ENCODE peak calls at places on chromosomes 2 and 18, in four cellular contexts. B, N, I and Y are unnamed samples.

GRCh38 chr2:7094113-7094760 is 177.0 kb downstream of the RNF144A start:
- DNase-seq in B (no peak), N (no peak), I (peak; percentile 56), Y (no peak)

GRCh38 chr2:44937688-44938240 is 3.7 kb upstream of the SIX3 start:
- DNase-seq in B (no peak), N (peak; percentile 76), I (no peak), Y (no peak)

GRCh38 chr2:109089602-109090300 is 39.3 kb upstream of the SH3RF3 start:
- DNase-seq in B (no peak), N (no peak), I (no peak), Y (no peak)

GRCh38 chr2:8462280-8462679 is 219.6 kb upstream of the ID2 start:
- DNase-seq in B (no peak), N (no peak), I (no peak), Y (no peak)

GRCh38 chr2:190810981-190811587 is 69.5 kb upstream of the GLS start:
- DNase-seq in B (no peak), N (no peak), I (no peak), Y (no peak)

GRCh38 chr2:70936979-70937811 is 1.5 kb downstream of the ATP6V1B1 start:
- DNase-seq in B (no peak), N (no peak), I (no peak), Y (no peak)

GRCh38 chr2:182784777-182785176 is 68.7 kb downstream of the DNAJC10 start:
- DNase-seq in B (peak; percentile 33), N (peak; percentile 65), I (peak; percentile 10), Y (no peak)

GRCh38 chr2:209472386-209472832 is 48.6 kb downstream of the MAP2 start:
- DNase-seq in B (peak; percentile 41), N (no peak), I (no peak), Y (no peak)

GRCh38 chr2:88059979-88060906 is 4.7 kb upstream of the KRCC1 start:
- DNase-seq in B (peak; percentile 68), N (peak; percentile 29), I (peak; percentile 9), Y (no peak)

GRCh38 chr2:214587442-214587841 is 176.6 kb downstream of the VWC2L start:
- DNase-seq in B (no peak), N (no peak), I (no peak), Y (no peak)

GRCh38 chr2:162710282-162710891 is 128.2 kb downstream of the KCNH7 start:
- DNase-seq in B (no peak), N (peak; percentile 77), I (no peak), Y (no peak)

GRCh38 chr2:120246546-120247300 is 5.9 kb upstream of the RALB start:
- DNase-seq in B (no peak), N (no peak), I (no peak), Y (no peak)

GRCh38 chr2:120066708-120067547 is 54.1 kb downstream of the EPB41L5 start:
- DNase-seq in B (no peak), N (peak; percentile 83), I (no peak), Y (no peak)

GRCh38 chr18:8406486-8407250 is 202.6 kb upstream of the RAB12 start:
- DNase-seq in B (no peak), N (no peak), I (no peak), Y (no peak)

GRCh38 chr2:218009191-218010114 is 6.7 kb upstream of the TNS1 start:
- DNase-seq in B (peak; percentile 51), N (no peak), I (no peak), Y (no peak)

GRCh38 chr18:44699571-44700261 is 19.0 kb downstream of the SETBP1 start:
- DNase-seq in B (no peak), N (no peak), I (no peak), Y (no peak)

GRCh38 chr2:138275292-138275690 is 226.3 kb upstream of the SPOPL start:
- DNase-seq in B (no peak), N (no peak), I (no peak), Y (no peak)

GRCh38 chr2:214810670-214811069 is 1.2 kb upstream of the BARD1 start:
- DNase-seq in B (peak; percentile 7), N (no peak), I (no peak), Y (no peak)

GRCh38 chr2:69253033-69253535 is 133.9 kb downstream of the GFPT1 start:
- DNase-seq in B (no peak), N (no peak), I (no peak), Y (no peak)

GRCh38 chr2:25491966-25492532 is 150.3 kb upstream of the DNMT3A start:
- DNase-seq in B (peak; percentile 55), N (no peak), I (no peak), Y (no peak)

GRCh38 chr2:143078106-143078505 is 51.1 kb upstream of the ARHGAP15 start:
- DNase-seq in B (no peak), N (no peak), I (no peak), Y (no peak)

GRCh38 chr2:26574900-26575560 is 66.1 kb downstream of the CIB4 start:
- DNase-seq in B (no peak), N (no peak), I (no peak), Y (no peak)

GRCh38 chr18:59265246-59266018 is 7.8 kb downstream of the RAX start:
- DNase-seq in B (no peak), N (no peak), I (no peak), Y (no peak)

GRCh38 chr18:71665131-71665530 is 879.0 kb downstream of the CBLN2 start:
- DNase-seq in B (no peak), N (no peak), I (peak; percentile 5), Y (no peak)

GRCh38 chr2:47631306-47631705 is 151.6 kb upstream of the MSH6 start:
- DNase-seq in B (no peak), N (no peak), I (no peak), Y (no peak)

GRCh38 chr2:29920130-29920577 is 1.2 kb downstream of the ALK start:
- DNase-seq in B (peak; percentile 67), N (no peak), I (peak; percentile 4), Y (peak; percentile 5)

GRCh38 chr2:219245899-219246230 is 586 bp downstream of the STK16 start:
- DNase-seq in B (peak; percentile 9), N (no peak), I (no peak), Y (no peak)

GRCh38 chr2:128342550-128342949 is 23.9 kb upstream of the HS6ST1 start:
- DNase-seq in B (no peak), N (no peak), I (no peak), Y (no peak)

GRCh38 chr2:190718652-190719526 is 70.0 kb downstream of the NAB1 start:
- DNase-seq in B (peak; percentile 66), N (no peak), I (peak; percentile 91), Y (no peak)

GRCh38 chr2:46716806-46717732 is 198.5 kb downstream of the MCFD2 start:
- DNase-seq in B (no peak), N (no peak), I (no peak), Y (no peak)

GRCh38 chr2:37802899-37803379 is 122.1 kb upstream of the RMDN2 start:
- DNase-seq in B (peak; percentile 68), N (no peak), I (peak; percentile 65), Y (no peak)

GRCh38 chr2:230932556-230933511 is 7.8 kb upstream of the GPR55 start:
- DNase-seq in B (peak; percentile 69), N (no peak), I (no peak), Y (peak; percentile 21)

GRCh38 chr2:232203936-232204335 is 174.6 kb upstream of the ALPP start:
- DNase-seq in B (no peak), N (no peak), I (no peak), Y (no peak)

GRCh38 chr2:207939342-207940108 is 85.8 kb downstream of the PLEKHM3 start:
- DNase-seq in B (no peak), N (peak; percentile 9), I (no peak), Y (no peak)

GRCh38 chr18:77321823-77322805 is 72.5 kb downstream of the GALR1 start:
- DNase-seq in B (no peak), N (no peak), I (no peak), Y (no peak)

GRCh38 chr2:234493117-234493516 is 3.8 kb downstream of the ARL4C start:
- DNase-seq in B (no peak), N (no peak), I (no peak), Y (peak; percentile 20)

GRCh38 chr2:38876407-38876806 is 631 bp downstream of the MORN2 start:
- DNase-seq in B (peak; percentile 3), N (no peak), I (no peak), Y (no peak)

GRCh38 chr18:3463052-3463451 is 13.1 kb downstream of the TGIF1 start:
- DNase-seq in B (peak; percentile 58), N (no peak), I (no peak), Y (no peak)

GRCh38 chr18:55310863-55311262 is 277.1 kb downstream of the TCF4 start:
- DNase-seq in B (no peak), N (no peak), I (no peak), Y (no peak)

GRCh38 chr18:28183418-28184078 is 6.6 kb upstream of the CDH2 start:
- DNase-seq in B (peak; percentile 40), N (no peak), I (no peak), Y (no peak)